ENCODE peak calls at places on chromosomes 3 and 15, in four cellular contexts. Q is CD4-positive, alpha-beta memory T cell; W is fibroblast of lung; Z is fibroblast of pulmonary artery. V is an unnamed sample.

GRCh38 chr15:62665449-62665848 is 377.1 kb upstream of the TPM1 start:
- DNase-seq in Z (peak; percentile 97), Q (no peak), W (no peak), V (no peak)

GRCh38 chr3:67495751-67496150 is 158.7 kb downstream of the SUCLG2 start:
- DNase-seq in W (no peak), Q (no peak), Z (peak; percentile 6), V (no peak)

GRCh38 chr15:95958417-95958816 is 372.1 kb upstream of the NR2F2 start:
- DNase-seq in W (no peak), Z (no peak), Q (no peak), V (no peak)

GRCh38 chr3:36248374-36248773 is 131.9 kb upstream of the STAC start:
- DNase-seq in W (no peak), Q (no peak), Z (no peak), V (no peak)

GRCh38 chr3:136667081-136667480 is 85.1 kb downstream of the STAG1 start:
- DNase-seq in Q (no peak), Z (no peak), W (no peak), V (no peak)

GRCh38 chr15:83108266-83109219 is 1.1 kb downstream of the TM6SF1 start:
- DNase-seq in Q (no peak), Z (peak; percentile 86), W (peak; percentile 72), V (peak; percentile 64)

GRCh38 chr15:76200083-76200465 is 111.2 kb downstream of the ETFA start:
- DNase-seq in W (no peak), Q (no peak), Z (no peak), V (no peak)

GRCh38 chr3:109903100-109903499 is 565.8 kb upstream of the DPPA4 start:
- DNase-seq in Z (no peak), W (no peak), Q (no peak), V (no peak)

GRCh38 chr3:171615281-171615680 is 155.1 kb upstream of the TNIK start:
- DNase-seq in Q (no peak), Z (peak; percentile 36), W (no peak), V (no peak)

GRCh38 chr15:64856429-64857145 is 14.9 kb downstream of the PLEKHO2 start:
- DNase-seq in W (peak; percentile 95), Q (no peak), Z (peak; percentile 64), V (no peak)

GRCh38 chr15:40103124-40103858 is 5.4 kb downstream of the BMF start:
- DNase-seq in Q (no peak), W (peak; percentile 81), Z (peak; percentile 58), V (no peak)

GRCh38 chr15:25406846-25407245 is 32.0 kb downstream of the UBE3A start:
- DNase-seq in Q (no peak), W (no peak), Z (no peak), V (no peak)

GRCh38 chr3:117404153-117404552 is 694.6 kb downstream of the TUSC7 start:
- DNase-seq in Q (no peak), Z (peak; percentile 29), W (peak; percentile 17), V (no peak)

GRCh38 chr15:51046799-51047449 is 47.8 kb downstream of the TNFAIP8L3 start:
- DNase-seq in Q (no peak), W (peak; percentile 80), Z (peak; percentile 48), V (no peak)

GRCh38 chr3:182592747-182593146 is 200.6 kb upstream of the ATP11B start:
- DNase-seq in W (no peak), Q (no peak), Z (no peak), V (no peak)

GRCh38 chr15:96670389-96670788 is 339.9 kb downstream of the NR2F2 start:
- DNase-seq in Q (no peak), W (no peak), Z (no peak), V (no peak)

GRCh38 chr3:27253831-27254230 is 115.4 kb downstream of the NEK10 start:
- DNase-seq in Z (peak; percentile 51), W (peak; percentile 27), Q (no peak), V (peak; percentile 69)

GRCh38 chr3:14674841-14675240 is at the start of gene C3orf20:
- DNase-seq in Z (no peak), Q (no peak), W (no peak), V (no peak)

GRCh38 chr3:170610321-170610884 is 24.5 kb upstream of the SLC7A14 start:
- DNase-seq in Z (no peak), W (no peak), Q (no peak), V (no peak)

GRCh38 chr3:104396974-104397669 is 969.6 kb upstream of the ALCAM start:
- DNase-seq in Z (peak; percentile 21), W (peak; percentile 32), Q (no peak), V (no peak)

GRCh38 chr3:49966233-49966942 is 26.4 kb downstream of the RBM6 start:
- DNase-seq in Q (no peak), W (no peak), Z (no peak), V (no peak)

GRCh38 chr3:147301781-147302180 is 104.6 kb downstream of the ZIC4 start:
- DNase-seq in W (no peak), Z (no peak), Q (no peak), V (no peak)

GRCh38 chr3:131038326-131038725 is 11.6 kb downstream of the NEK11 start:
- DNase-seq in W (peak; percentile 46), Q (no peak), Z (peak; percentile 25), V (no peak)

GRCh38 chr15:93608643-93609148 is 519.7 kb upstream of the RGMA start:
- DNase-seq in Q (no peak), Z (no peak), W (no peak), V (no peak)

DNA sequence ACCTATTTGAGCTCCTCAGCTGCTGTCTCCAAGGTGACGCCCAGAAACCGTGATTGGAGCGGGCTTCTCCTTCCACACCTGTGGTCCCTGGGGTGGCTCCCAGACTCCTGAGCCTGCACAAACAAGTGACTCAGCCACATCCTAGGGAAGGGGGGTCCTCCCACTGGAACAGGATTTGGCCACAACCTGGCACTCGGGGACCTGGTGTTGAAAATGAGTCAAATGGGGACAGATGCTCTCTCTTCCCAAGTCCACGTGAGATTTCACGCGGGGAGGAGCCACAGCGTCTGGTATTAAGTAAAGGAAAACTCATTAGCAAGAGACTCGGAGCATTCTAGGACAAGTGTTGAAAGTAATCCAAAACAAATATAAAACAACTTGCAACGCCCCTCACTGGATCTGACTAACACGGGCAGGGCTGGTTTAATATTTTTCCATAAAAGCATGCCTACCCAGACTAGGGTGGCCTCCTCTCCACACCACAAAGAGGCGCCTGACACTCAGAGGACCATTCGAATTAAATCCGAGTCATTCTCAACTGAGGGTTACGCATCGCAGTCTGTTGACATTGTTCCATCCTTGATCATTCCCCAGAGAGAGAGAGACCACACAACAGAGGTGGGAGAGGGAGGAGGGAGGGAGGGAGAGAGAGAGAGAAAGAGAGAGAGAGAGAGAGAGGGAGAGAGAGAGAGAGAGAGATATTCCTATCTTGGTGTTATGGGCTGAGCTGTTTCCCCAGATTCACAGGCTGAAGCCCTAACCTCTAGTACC is 74.4 kb downstream of the MGLL start:
- DNase-seq in Q (no peak), Z (peak; percentile 68), W (peak; percentile 91), V (no peak)
- H3K4me3 ChIP-seq in Q (no peak overlapping the region), Z (no peak overlapping the region), W (no peak overlapping the region), V (no peak overlapping the region)

DNA sequence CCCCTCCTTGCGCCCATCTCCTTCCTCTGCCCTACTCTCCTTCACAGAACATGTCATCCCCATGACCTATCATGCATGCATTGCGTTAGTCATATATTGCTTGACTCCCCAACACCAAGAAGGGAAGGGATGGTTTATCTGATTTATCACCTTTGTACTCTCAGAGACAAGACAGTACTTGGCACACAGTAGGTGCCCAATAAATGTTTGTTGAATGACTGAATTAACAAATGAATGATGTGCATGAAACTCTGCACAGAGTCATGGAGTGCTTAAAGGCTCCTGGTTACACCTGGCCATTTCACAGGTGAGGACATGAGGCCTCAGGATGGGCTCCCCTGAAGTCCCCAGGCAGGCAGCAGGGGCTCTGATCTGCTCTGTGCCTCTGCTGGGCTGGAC is 59.6 kb downstream of the IQSEC1 start:
- DNase-seq in Q (no peak), W (no peak), Z (no peak), V (no peak)
- H3K4me3 ChIP-seq in Q (peak overlapping the region; percentile 70), W (no peak overlapping the region), Z (no peak overlapping the region), V (no peak overlapping the region)

DNA sequence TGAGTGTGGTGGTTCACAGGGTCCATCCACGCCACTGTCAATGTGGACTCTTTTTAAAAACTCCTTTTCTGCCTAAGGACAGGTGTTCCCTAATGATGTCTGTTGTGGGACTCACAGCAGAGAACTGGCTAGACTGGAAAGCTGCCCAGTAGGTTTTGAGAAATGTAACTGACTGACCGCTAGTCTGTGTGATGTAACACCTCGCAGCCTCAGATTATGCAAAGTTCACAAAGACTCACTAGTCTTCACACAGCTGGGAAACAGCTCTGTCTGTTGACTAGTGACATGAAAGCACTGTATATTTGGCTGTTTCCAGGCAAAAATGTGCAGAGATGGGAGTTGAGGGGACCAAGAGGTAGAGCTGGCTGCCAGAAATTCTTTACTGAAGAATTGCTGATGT is 10.4 kb downstream of the PDZRN3 start:
- DNase-seq in Q (no peak), W (peak; percentile 88), Z (peak; percentile 91), V (no peak)
- H3K4me3 ChIP-seq in Q (no peak overlapping the region), W (no peak overlapping the region), Z (no peak overlapping the region), V (no peak overlapping the region)

DNA sequence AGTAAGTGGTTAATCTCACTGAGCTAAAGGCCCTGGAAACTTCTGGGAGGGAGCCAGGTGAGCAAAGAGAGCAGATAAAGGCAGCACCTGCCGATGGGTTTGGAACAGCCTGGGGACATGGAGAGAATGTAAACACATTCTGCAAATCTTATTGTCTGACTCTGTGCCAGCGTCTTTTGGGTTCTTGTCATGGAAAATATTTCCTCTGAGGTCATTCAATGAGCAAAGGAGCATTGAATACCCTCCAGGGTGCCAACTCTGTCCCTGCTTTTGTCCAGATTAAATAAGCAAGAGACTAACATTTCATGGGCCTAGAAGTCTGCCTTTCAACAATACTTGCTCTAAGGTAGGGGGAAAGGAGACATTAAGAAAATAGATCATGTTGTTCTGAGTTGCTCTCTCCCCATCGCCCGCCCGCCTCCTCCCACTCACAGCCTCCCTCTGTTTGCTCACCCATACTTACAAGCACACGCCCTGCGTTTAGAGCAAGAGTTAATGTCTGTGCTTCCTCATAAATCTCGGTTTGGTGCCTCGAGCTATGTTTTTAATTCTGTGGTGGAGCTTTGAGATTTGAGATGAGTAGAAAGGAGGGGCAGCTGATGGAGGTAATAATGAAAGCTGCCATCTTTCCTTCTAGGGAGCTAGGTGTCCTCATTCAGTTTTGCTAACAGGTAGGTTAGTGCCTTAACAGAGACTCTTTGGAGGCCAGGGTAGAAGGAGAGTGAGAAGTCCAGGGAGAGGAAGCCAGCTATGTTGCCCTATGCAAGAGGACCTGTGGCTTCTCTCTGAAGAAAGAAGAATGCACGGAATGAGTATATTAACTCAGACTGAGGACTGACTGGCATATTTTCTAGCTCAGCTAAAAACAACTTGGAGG is 132.9 kb downstream of the TPRG1 start:
- DNase-seq in Z (no peak), Q (no peak), W (no peak), V (no peak)
- H3K4me3 ChIP-seq in Z (no peak overlapping the region), Q (no peak overlapping the region), W (no peak overlapping the region), V (no peak overlapping the region)

V was measured in Jurkat, Clone E6-1.